ENCODE peak calls at places on chromosome 16, in seven cellular contexts. Y is renal cortical epithelial cell; T is lung; C is stimulated activated CD8-positive, alpha-beta memory T cell treated with anti-CD3 and anti-CD28 coated beads, Interleukin-4, amount 100 ng/mL, for 4 hours; B is left cardiac atrium; O is RWPE1; U is GM23248. M is an unnamed sample.

GRCh38 chr16:26464576-26465266 is 602.0 kb upstream of the C16orf82 start:
- DNase-seq in Y (no peak), T (no peak), C (no peak), O (no peak), B (no peak), U (no peak), M (no peak)

GRCh38 chr16:75120253-75120652 is 3.7 kb upstream of the LDHD start:
- DNase-seq in T (no peak), O (no peak), B (no peak), U (no peak), C (no peak), Y (no peak), M (no peak)

GRCh38 chr16:88387941-88388627 is 5.3 kb downstream of the ZNF469 start:
- DNase-seq in Y (peak; percentile 79), C (no peak), T (peak; percentile 83), U (peak; percentile 42), B (no peak), O (no peak), M (peak; percentile 32)

GRCh38 chr16:73000020-73000906 is 47.7 kb downstream of the ZFHX3 start:
- DNase-seq in C (no peak), T (peak; percentile 48), U (peak; percentile 34), Y (no peak), B (peak; percentile 59), O (no peak), M (peak; percentile 75)

GRCh38 chr16:84633622-84634021 is 14.7 kb upstream of the KLHL36 start:
- DNase-seq in O (no peak), Y (peak; percentile 53), U (no peak), B (peak; percentile 81), T (no peak), C (no peak), M (no peak)

GRCh38 chr16:87132361-87133014 is 184.7 kb downstream of the C16orf95 start:
- DNase-seq in T (no peak), O (peak; percentile 26), Y (no peak), C (no peak), B (peak; percentile 52), U (peak; percentile 81), M (peak; percentile 64)

GRCh38 chr16:25222959-25223358 is 6.2 kb downstream of the AQP8 start:
- DNase-seq in O (no peak), C (no peak), B (no peak), U (no peak), Y (no peak), T (no peak), M (no peak)

GRCh38 chr16:67247698-67248400 is 568 bp upstream of the FHOD1 start:
- DNase-seq in B (no peak), T (no peak), C (no peak), U (no peak), Y (no peak), O (no peak), M (no peak)

GRCh38 chr16:63617990-63618763 is 1503.7 kb downstream of the CDH11 start:
- DNase-seq in Y (peak; percentile 63), T (no peak), C (no peak), U (no peak), O (no peak), B (peak; percentile 31), M (peak; percentile 15)

GRCh38 chr16:1448536-1449116 is 4.3 kb upstream of the CCDC154 start:
- DNase-seq in C (no peak), Y (no peak), O (no peak), T (no peak), U (no peak), B (no peak), M (no peak)

GRCh38 chr16:309476-309875 is 26.5 kb downstream of the PDIA2 start:
- DNase-seq in U (no peak), O (no peak), C (no peak), T (no peak), B (no peak), Y (no peak), M (no peak)

GRCh38 chr16:24036614-24037013 is 200.8 kb downstream of the PRKCB start:
- DNase-seq in B (no peak), T (peak; percentile 32), C (no peak), Y (peak; percentile 18), O (peak; percentile 76), U (peak; percentile 70), M (peak; percentile 33)

GRCh38 chr16:17474037-17474436 is 3.3 kb upstream of the XYLT1 start:
- DNase-seq in T (no peak), C (no peak), O (no peak), B (no peak), Y (no peak), U (peak; percentile 55), M (no peak)

GRCh38 chr16:19131809-19132777 is 18.3 kb downstream of the ITPRIPL2 start:
- DNase-seq in Y (no peak), T (no peak), U (peak; percentile 19), O (no peak), C (no peak), B (no peak), M (no peak)

GRCh38 chr16:75385507-75386152 is 47.7 kb downstream of the CFDP1 start:
- DNase-seq in O (peak; percentile 41), T (no peak), C (no peak), U (peak; percentile 93), Y (peak; percentile 88), B (no peak), M (peak; percentile 59)